ENCODE peak calls at places on chromosomes 11 and 22, in six cellular contexts. B is transverse colon; I is endothelial cell; X is CD4-positive, CD25-positive, alpha-beta regulatory T cell; W is OCI-LY7; Q is HT-29. T is an unnamed sample.

GRCh38 chr22:22408731-22409696 is 99.5 kb downstream of the ZNF280B start:
- DNase-seq in B (peak), I (peak), X (no peak), W (peak), Q (peak), T (peak)

GRCh38 chr11:132838621-132839020 is 693.7 kb downstream of the OPCML start:
- DNase-seq in B (no peak), I (no peak), X (no peak), W (no peak), Q (peak), T (no peak)

GRCh38 chr11:110525883-110526282 is 96.1 kb downstream of the FDX1 start:
- DNase-seq in B (no peak), I (no peak), X (no peak), W (no peak), Q (no peak), T (no peak)

GRCh38 chr11:15073361-15074205 is at the start of gene CALCB:
- DNase-seq in B (no peak), I (peak), X (peak), W (no peak), Q (no peak), T (peak)

GRCh38 chr22:45703758-45704157 is 32.1 kb downstream of the ATXN10 start:
- DNase-seq in B (no peak), I (no peak), X (no peak), W (no peak), Q (no peak), T (no peak)

GRCh38 chr11:38246451-38246850 is 1648.4 kb upstream of the RAG2 start:
- DNase-seq in B (no peak), I (no peak), X (no peak), W (no peak), Q (no peak), T (no peak)

GRCh38 chr22:38069372-38070249 is 12.4 kb downstream of the PICK1 start:
- DNase-seq in B (peak), I (no peak), X (no peak), W (peak), Q (no peak), T (no peak)

GRCh38 chr22:19430890-19431541 is 517 bp downstream of the HIRA start:
- DNase-seq in B (peak), I (peak), X (no peak), W (peak), Q (peak), T (no peak)

GRCh38 chr11:77106321-77106720 is 3.7 kb downstream of the OMP start:
- DNase-seq in B (peak), I (no peak), X (no peak), W (no peak), Q (no peak), T (no peak)

GRCh38 chr11:108958446-108959123 is 293.7 kb downstream of the DDX10 start:
- DNase-seq in B (no peak), I (no peak), X (no peak), W (no peak), Q (peak), T (no peak)

GRCh38 chr11:2933376-2934056 is 4.3 kb upstream of the PHLDA2 start:
- DNase-seq in B (peak), I (no peak), X (peak), W (no peak), Q (peak), T (no peak)

GRCh38 chr22:49305966-49306631 is 521.6 kb downstream of the BRD1 start:
- DNase-seq in B (peak), I (peak), X (no peak), W (no peak), Q (no peak), T (no peak)

GRCh38 chr22:37806409-37807338 is 1.1 kb upstream of the GCAT start:
- DNase-seq in B (no peak), I (peak), X (no peak), W (no peak), Q (peak), T (no peak)

GRCh38 chr22:40082184-40082583 is 87.4 kb downstream of the FAM83F start:
- DNase-seq in B (no peak), I (no peak), X (no peak), W (no peak), Q (no peak), T (no peak)

GRCh38 chr22:23259916-23260644 is 79.8 kb downstream of the BCR start:
- DNase-seq in B (no peak), I (no peak), X (no peak), W (no peak), Q (no peak), T (no peak)

GRCh38 chr11:117823294-117823940 is 1.1 kb downstream of the FXYD2 start:
- DNase-seq in B (peak), I (no peak), X (peak), W (peak), Q (peak), T (no peak)

GRCh38 chr11:12331239-12331874 is 46.0 kb upstream of the PARVA start:
- DNase-seq in B (peak), I (peak), X (peak), W (peak), Q (peak), T (peak)

GRCh38 chr11:69948256-69949141 is 129.3 kb upstream of the FGF3 start:
- DNase-seq in B (peak), I (no peak), X (no peak), W (no peak), Q (peak), T (no peak)

GRCh38 chr11:36345535-36346141 is 49.5 kb downstream of the PRR5L start:
- DNase-seq in B (peak), I (no peak), X (no peak), W (no peak), Q (no peak), T (no peak)

GRCh38 chr11:291281-292210 is 2.6 kb downstream of the PGGHG start:
- DNase-seq in B (peak), I (no peak), X (no peak), W (no peak), Q (no peak), T (no peak)

GRCh38 chr11:12286606-12287005 is 90.8 kb upstream of the PARVA start:
- DNase-seq in B (no peak), I (no peak), X (no peak), W (no peak), Q (no peak), T (no peak)

GRCh38 chr11:124983674-124984511 is 29.9 kb downstream of the CCDC15 start:
- DNase-seq in B (no peak), I (no peak), X (no peak), W (no peak), Q (no peak), T (no peak)

GRCh38 chr11:91846664-91847063 is 378.0 kb upstream of the FAT3 start:
- DNase-seq in B (no peak), I (no peak), X (no peak), W (no peak), Q (no peak), T (no peak)

GRCh38 chr22:40953446-40953845 is 2.3 kb downstream of the RBX1 start:
- DNase-seq in B (no peak), I (no peak), X (no peak), W (no peak), Q (no peak), T (no peak)

T was measured in germinal center.